ENCODE peak calls at places on chromosomes 6 and 20, in four cellular contexts. S, T, H and E are unnamed samples.

GRCh38 chr6:137783640-137784198 is 83.3 kb upstream of the TNFAIP3 start:
- DNase-seq in S (no peak), T (no peak), H (no peak), E (no peak)

GRCh38 chr6:13573669-13574110 is 711 bp upstream of the SIRT5 start:
- DNase-seq in S (no peak), T (no peak), H (peak; percentile 23), E (peak; percentile 61)

GRCh38 chr6:30612213-30612612 is 4.8 kb downstream of the PPP1R10 start:
- DNase-seq in S (no peak), T (no peak), H (no peak), E (no peak)

GRCh38 chr20:13325033-13325432 is 104.0 kb downstream of the ISM1 start:
- DNase-seq in S (no peak), T (no peak), H (no peak), E (no peak)

GRCh38 chr20:49612127-49612738 is 44.3 kb upstream of the PTGIS start:
- DNase-seq in S (no peak), T (peak; percentile 53), H (peak; percentile 65), E (no peak)

GRCh38 chr20:31608256-31608980 is 3.3 kb downstream of the ID1 start:
- DNase-seq in S (no peak), T (peak; percentile 71), H (peak; percentile 92), E (peak; percentile 92)

GRCh38 chr20:46767127-46767761 is 57.8 kb downstream of the SLC2A10 start:
- DNase-seq in S (no peak), T (no peak), H (no peak), E (no peak)

GRCh38 chr20:53809242-53809641 is 215.6 kb upstream of the ZNF217 start:
- DNase-seq in S (no peak), T (no peak), H (no peak), E (no peak)

GRCh38 chr6:91669154-91669903 is 1082.5 kb upstream of the MAP3K7 start:
- DNase-seq in S (no peak), T (no peak), H (no peak), E (no peak)

GRCh38 chr6:167532410-167533294 is 207.8 kb downstream of the TTLL2 start:
- DNase-seq in S (no peak), T (no peak), H (no peak), E (no peak)

GRCh38 chr20:44956410-44956809 is 3.8 kb downstream of the TOMM34 start:
- DNase-seq in S (no peak), T (no peak), H (no peak), E (no peak)

GRCh38 chr6:5657684-5658429 is 348.9 kb downstream of the NRN1 start:
- DNase-seq in S (no peak), T (no peak), H (no peak), E (no peak)

GRCh38 chr6:26196846-26197683 is 109.8 kb downstream of the HFE start:
- DNase-seq in S (peak; percentile 64), T (peak; percentile 89), H (peak; percentile 82), E (peak; percentile 84)

GRCh38 chr6:150492507-150492906 is 107.2 kb upstream of the PLEKHG1 start:
- DNase-seq in S (no peak), T (no peak), H (no peak), E (no peak)

GRCh38 chr20:21714297-21715192 is 9.1 kb downstream of the PAX1 start:
- DNase-seq in S (no peak), T (no peak), H (no peak), E (peak; percentile 72)

GRCh38 chr6:164151161-164151728 is 736.7 kb downstream of the QKI start:
- DNase-seq in S (no peak), T (peak; percentile 78), H (peak; percentile 62), E (no peak)

GRCh38 chr20:57281900-57282299 is 15.5 kb upstream of the BMP7 start:
- DNase-seq in S (no peak), T (no peak), H (no peak), E (no peak)

GRCh38 chr20:53737404-53738038 is 143.9 kb upstream of the ZNF217 start:
- DNase-seq in S (no peak), T (no peak), H (no peak), E (no peak)

GRCh38 chr6:107321793-107322192 is 137.6 kb downstream of the PDSS2 start:
- DNase-seq in S (no peak), T (no peak), H (no peak), E (no peak)

GRCh38 chr6:161744211-161745067 is 470.6 kb upstream of the AGPAT4 start:
- DNase-seq in S (no peak), T (no peak), H (no peak), E (no peak)

GRCh38 chr6:37874726-37875125 is 55.2 kb downstream of the ZFAND3 start:
- DNase-seq in S (no peak), T (no peak), H (no peak), E (no peak)

GRCh38 chr20:14860410-14860814 is 523.0 kb upstream of the FLRT3 start:
- DNase-seq in S (no peak), T (no peak), H (no peak), E (no peak)

GRCh38 chr6:2861071-2861821 is 19.6 kb upstream of the SERPINB1 start:
- DNase-seq in S (no peak), T (no peak), H (no peak), E (no peak)

GRCh38 chr20:35319206-35320197 is 27.3 kb upstream of the FAM83C start:
- DNase-seq in S (no peak), T (no peak), H (no peak), E (no peak)

GRCh38 chr6:78947962-78948361 is 80.6 kb downstream of the IRAK1BP1 start:
- DNase-seq in S (no peak), T (no peak), H (no peak), E (no peak)

GRCh38 chr20:41664584-41664983 is 46.4 kb upstream of the CHD6 start:
- DNase-seq in S (no peak), T (no peak), H (no peak), E (no peak)

GRCh38 chr6:166275714-166276166 is 32.5 kb downstream of the PRR18 start:
- DNase-seq in S (peak; percentile 83), T (peak; percentile 52), H (peak; percentile 51), E (peak; percentile 85)

GRCh38 chr20:44834693-44835092 is 24.3 kb upstream of the RIMS4 start:
- DNase-seq in S (no peak), T (no peak), H (no peak), E (no peak)

GRCh38 chr6:121847806-121848522 is 412.5 kb downstream of the GJA1 start:
- DNase-seq in S (no peak), T (no peak), H (no peak), E (no peak)

GRCh38 chr6:42135161-42135560 is 7.3 kb downstream of the C6orf132 start:
- DNase-seq in S (no peak), T (no peak), H (no peak), E (no peak)

GRCh38 chr6:169528755-169529154 is 173.1 kb downstream of the WDR27 start:
- DNase-seq in S (no peak), T (no peak), H (no peak), E (no peak)

GRCh38 chr6:15200087-15200486 is 45.8 kb upstream of the JARID2 start:
- DNase-seq in S (no peak), T (no peak), H (no peak), E (no peak)

DNA sequence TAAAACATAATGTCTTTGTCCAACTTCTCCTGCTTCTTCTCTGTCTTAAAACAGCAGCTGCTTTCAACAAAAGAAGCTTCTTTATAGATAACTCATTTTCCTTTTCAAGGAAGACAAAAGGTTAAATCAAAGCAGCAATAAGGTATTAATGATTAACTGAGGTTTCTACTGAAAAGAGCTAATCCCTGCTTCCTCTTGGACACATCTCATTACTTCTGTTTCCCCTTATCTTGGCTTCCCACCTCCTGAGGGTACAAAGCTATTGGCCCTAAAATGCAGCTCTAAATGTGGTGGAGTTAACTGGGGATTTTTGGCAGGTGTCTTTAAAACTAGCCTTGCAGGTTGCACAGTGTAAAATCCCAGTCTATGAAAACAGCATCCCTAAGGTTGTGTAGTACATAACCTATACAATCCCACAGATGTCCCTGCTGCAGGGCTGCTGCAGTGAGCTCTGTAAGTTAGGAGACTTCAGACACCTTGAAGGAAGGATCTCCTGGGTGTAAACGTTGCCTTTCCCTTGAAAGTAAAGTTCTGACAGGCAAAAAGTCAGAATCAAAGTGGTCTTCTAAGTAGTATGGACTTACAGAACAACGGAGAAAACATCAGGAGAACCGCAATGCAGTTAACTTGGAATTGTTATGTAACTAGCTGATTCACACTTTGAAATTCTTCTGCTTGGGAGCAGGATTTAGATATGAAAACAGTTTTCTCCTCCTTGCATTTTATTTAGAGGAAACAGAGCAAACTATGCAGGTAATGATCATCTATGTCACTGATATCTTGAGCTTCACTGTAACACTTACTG is 71.7 kb upstream of the TRAF3IP2 start:
- DNase-seq in S (no peak), T (no peak), H (no peak), E (no peak)
- H3K27ac ChIP-seq in S (no peak overlapping the region), T (no peak overlapping the region), H (no peak overlapping the region), E (no peak overlapping the region)

GRCh38 chr6:126530777-126531176 is 190.9 kb downstream of the CENPW start:
- DNase-seq in S (no peak), T (no peak), H (no peak), E (no peak)
- H3K27ac ChIP-seq in S (no peak overlapping the region), T (no peak overlapping the region), H (no peak overlapping the region), E (no peak overlapping the region)

DNA sequence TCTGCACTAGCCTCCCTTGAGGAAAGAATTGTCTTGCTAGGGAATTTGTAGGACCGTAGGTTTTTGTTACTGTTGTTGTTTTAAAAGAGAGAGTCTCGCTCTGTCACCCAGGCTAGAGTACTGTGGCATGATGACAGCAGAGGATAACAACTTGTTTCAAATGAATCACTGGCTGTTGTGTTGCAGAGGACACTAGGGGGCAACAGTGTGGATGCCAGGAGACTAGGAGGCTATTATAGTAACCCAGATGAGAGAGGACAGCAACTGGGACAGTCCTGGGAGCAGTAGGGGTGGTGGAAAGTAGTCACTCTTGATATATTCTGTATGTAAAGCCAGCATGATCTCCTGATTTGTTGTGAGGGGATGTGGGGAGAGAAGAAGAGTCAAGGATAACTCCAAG is 41.8 kb upstream of the LAMA4 start:
- DNase-seq in S (no peak), T (no peak), H (no peak), E (no peak)
- H3K27ac ChIP-seq in S (no peak overlapping the region), T (no peak overlapping the region), H (no peak overlapping the region), E (no peak overlapping the region)

DNA sequence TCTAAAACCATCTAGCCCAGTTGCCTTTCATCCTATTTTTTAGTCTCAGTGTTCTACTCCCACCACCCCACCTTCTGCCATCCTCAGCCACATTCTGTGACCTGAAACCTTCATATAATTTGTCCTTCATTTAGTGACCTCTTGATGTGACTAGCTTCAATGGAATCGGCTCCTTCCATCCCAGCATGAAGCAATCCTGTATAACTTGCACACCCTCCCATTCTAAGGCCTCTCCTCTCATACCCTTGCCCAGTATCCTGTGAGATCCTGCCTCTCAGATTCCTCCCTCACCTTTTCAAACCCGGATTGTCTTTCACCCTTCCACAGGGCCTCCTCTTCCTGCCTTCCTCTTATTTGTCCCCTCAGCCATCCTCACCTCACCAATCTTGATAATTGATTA is 3.1 kb downstream of the ZNF76 start:
- DNase-seq in S (no peak), T (no peak), H (no peak), E (no peak)
- H3K27ac ChIP-seq in S (no peak overlapping the region), T (peak overlapping the region; percentile 16), H (no peak overlapping the region), E (no peak overlapping the region)